ENCODE peak calls at places on chromosomes 6 and 20, in four cellular contexts. Z, J, R and U are unnamed samples.

GRCh38 chr6:137823826-137824501 is 43.1 kb upstream of the TNFAIP3 start:
- DNase-seq in Z (no peak), J (peak), R (no peak), U (no peak)

GRCh38 chr6:5135783-5136376 is 50.7 kb downstream of the PPP1R3G start:
- DNase-seq in R (no peak), Z (no peak), J (peak), U (peak)

GRCh38 chr6:29748391-29749352 is 25.4 kb downstream of the HLA-F start:
- DNase-seq in J (peak), R (no peak), Z (peak), U (peak)

GRCh38 chr6:109359248-109359647 is 23.0 kb downstream of the CD164 start:
- DNase-seq in Z (no peak), R (no peak), J (no peak), U (no peak)

GRCh38 chr6:150250826-150251225 is 108.0 kb downstream of the PPP1R14C start:
- DNase-seq in J (peak), Z (no peak), R (no peak), U (no peak)

GRCh38 chr20:3930265-3931206 is 41.3 kb downstream of the PANK2 start:
- DNase-seq in R (no peak), Z (no peak), J (peak), U (no peak)

GRCh38 chr6:169173532-169174268 is 79.9 kb downstream of the THBS2 start:
- DNase-seq in R (no peak), J (no peak), Z (no peak), U (no peak)

GRCh38 chr20:5580940-5581708 is 169.1 kb upstream of the SHLD1 start:
- DNase-seq in J (no peak), Z (no peak), R (no peak), U (no peak)

GRCh38 chr6:19410477-19410876 is 426.7 kb upstream of the ID4 start:
- DNase-seq in R (no peak), Z (no peak), J (no peak), U (no peak)

GRCh38 chr20:59808729-59809381 is 124.6 kb downstream of the SYCP2 start:
- DNase-seq in J (no peak), Z (no peak), R (no peak), U (no peak)

GRCh38 chr6:162620067-162620466 is 107.5 kb downstream of the PRKN start:
- DNase-seq in Z (no peak), R (no peak), J (no peak), U (no peak)

GRCh38 chr6:390914-391558 is 516 bp upstream of the IRF4 start:
- DNase-seq in R (no peak), J (no peak), Z (no peak), U (no peak)

GRCh38 chr6:34046617-34047016 is 99.3 kb downstream of the GRM4 start:
- DNase-seq in Z (no peak), J (no peak), R (no peak), U (no peak)

GRCh38 chr20:56689852-56690485 is 60.9 kb downstream of the TFAP2C start:
- DNase-seq in R (no peak), Z (no peak), J (no peak), U (no peak)

GRCh38 chr6:3270258-3270657 is 11.5 kb downstream of the PSMG4 start:
- DNase-seq in J (no peak), Z (no peak), R (no peak), U (no peak)

GRCh38 chr6:15504581-15505350 is 158.1 kb downstream of the DTNBP1 start:
- DNase-seq in Z (no peak), J (no peak), R (no peak), U (peak)

GRCh38 chr20:60073086-60073485 is 114.9 kb downstream of the CDH26 start:
- DNase-seq in Z (no peak), J (no peak), R (no peak), U (no peak)

GRCh38 chr6:119119989-119120388 is 41.5 kb upstream of the FAM184A start:
- DNase-seq in R (no peak), J (no peak), Z (no peak), U (no peak)

GRCh38 chr6:24779416-24779815 is 4.7 kb downstream of the GMNN start:
- DNase-seq in R (no peak), Z (no peak), J (no peak), U (peak)

GRCh38 chr6:19052219-19052618 is 665.1 kb downstream of the RNF144B start:
- DNase-seq in R (no peak), Z (no peak), J (no peak), U (no peak)

GRCh38 chr6:20790032-20790791 is 256.0 kb downstream of the CDKAL1 start:
- DNase-seq in J (no peak), Z (no peak), R (no peak), U (no peak)

GRCh38 chr6:132143258-132143657 is 192.1 kb upstream of the CCN2 start:
- DNase-seq in Z (no peak), J (no peak), R (no peak), U (no peak)

GRCh38 chr20:5677389-5677788 is 72.8 kb upstream of the SHLD1 start:
- DNase-seq in J (no peak), R (no peak), Z (no peak), U (no peak)

GRCh38 chr6:82712826-82713225 is 349.2 kb downstream of the TPBG start:
- DNase-seq in J (peak), Z (no peak), R (no peak), U (no peak)

GRCh38 chr6:82711992-82712788 is 348.6 kb downstream of the TPBG start:
- DNase-seq in Z (no peak), J (no peak), R (no peak), U (no peak)

GRCh38 chr6:82705579-82705978 is 342.0 kb downstream of the TPBG start:
- DNase-seq in Z (no peak), R (no peak), J (no peak), U (no peak)

GRCh38 chr6:82711105-82711829 is 347.6 kb downstream of the TPBG start:
- DNase-seq in Z (no peak), R (no peak), J (no peak), U (no peak)
- TF ChIP-seq RNF2 in Z (no peak), R (no peak), J (no peak), U (no peak)

GRCh38 chr20:21615617-21616080 is 89.8 kb upstream of the PAX1 start:
- DNase-seq in R (peak), Z (peak), J (peak), U (peak)

GRCh38 chr20:21609981-21610380 is 95.5 kb upstream of the PAX1 start:
- DNase-seq in J (no peak), R (no peak), Z (no peak), U (no peak)

GRCh38 chr20:21608777-21609176 is 94.9 kb upstream of the NKX2-2 start:
- DNase-seq in J (no peak), Z (no peak), R (no peak), U (no peak)

GRCh38 chr20:21609221-21609620 is 95.4 kb upstream of the NKX2-2 start:
- DNase-seq in Z (no peak), R (no peak), J (no peak), U (peak)

DNA sequence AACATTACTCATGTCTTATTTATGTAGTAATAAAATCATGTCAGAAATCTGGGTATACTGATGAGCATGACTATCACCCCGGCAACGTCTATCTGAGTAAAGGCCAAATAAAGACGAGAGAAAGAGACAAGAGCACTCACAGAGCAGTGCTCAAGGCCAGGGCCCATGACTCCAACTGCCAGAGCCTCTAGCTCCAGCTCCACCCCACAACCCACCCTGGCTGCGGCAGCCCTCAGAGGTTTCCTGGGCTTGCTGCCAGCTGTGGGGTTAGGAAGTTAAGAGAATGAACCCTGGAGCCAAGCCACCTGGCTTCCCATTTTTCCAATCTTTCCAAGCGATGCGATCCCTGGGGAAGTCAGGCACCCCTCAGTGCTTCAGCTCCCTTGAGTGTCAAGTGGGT is 92.0 kb upstream of the PAX1 start:
- DNase-seq in J (no peak), R (no peak), Z (no peak), U (peak)
- TF ChIP-seq RNF2 in J (no peak), R (no peak), Z (no peak), U (no peak)

DNA sequence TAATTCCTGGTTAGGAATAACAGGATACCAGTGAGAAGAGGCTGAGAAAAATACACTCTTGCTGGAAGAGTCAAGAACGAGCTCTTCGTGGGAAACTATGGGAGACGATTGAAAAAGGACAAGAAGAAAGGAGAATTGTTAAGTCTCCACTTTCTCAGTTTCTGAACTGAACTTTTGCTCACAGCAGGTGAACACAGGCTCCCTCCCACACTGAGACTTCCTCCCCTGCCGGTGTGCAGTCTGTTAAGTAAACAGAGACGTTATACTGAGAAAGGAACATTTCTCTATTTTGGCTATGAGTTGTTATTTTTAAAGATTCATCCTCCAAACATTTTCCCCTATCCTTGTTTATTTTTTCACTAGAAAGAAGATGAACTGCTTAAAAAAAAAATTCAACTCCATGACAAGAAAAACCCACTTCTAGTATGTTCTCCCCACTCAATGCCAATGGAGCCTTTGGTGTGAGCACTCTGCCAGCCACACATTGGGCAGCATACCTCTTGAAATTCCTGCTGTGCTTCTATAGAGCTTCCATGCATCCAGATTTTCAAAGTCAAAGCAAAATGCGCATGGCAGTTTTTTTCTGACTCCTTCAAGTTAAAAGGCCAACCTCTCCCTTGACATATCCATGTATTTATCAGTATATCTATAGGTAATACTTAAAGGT is 250.5 kb downstream of the ESR1 start:
- DNase-seq in R (no peak), Z (no peak), J (no peak), U (no peak)
- TF ChIP-seq RNF2 in R (no peak), Z (no peak), J (no peak), U (no peak)

GRCh38 chr20:41167118-41167470 is 29.8 kb downstream of the PLCG1 start:
- DNase-seq in J (no peak), Z (no peak), R (no peak), U (no peak)

GRCh38 chr20:41165001-41165882 is 27.9 kb downstream of the PLCG1 start:
- DNase-seq in R (no peak), J (no peak), Z (no peak), U (no peak)

GRCh38 chr20:41168281-41169183 is 31.2 kb downstream of the PLCG1 start:
- DNase-seq in Z (no peak), J (no peak), R (no peak), U (no peak)

GRCh38 chr20:41167481-41168253 is 30.3 kb downstream of the PLCG1 start:
- DNase-seq in R (no peak), J (no peak), Z (no peak), U (no peak)

GRCh38 chr20:41166201-41167117 is 29.1 kb downstream of the PLCG1 start:
- DNase-seq in R (no peak), Z (no peak), J (no peak), U (no peak)
- TF ChIP-seq RNF2 in R (no peak), Z (no peak), J (no peak), U (no peak)

GRCh38 chr6:54835176-54835575 is 11.4 kb upstream of the FAM83B start:
- DNase-seq in J (no peak), Z (no peak), R (no peak), U (no peak)
- TF ChIP-seq RNF2 in J (no peak), Z (no peak), R (no peak), U (no peak)

GRCh38 chr6:44631968-44632367 is 244.5 kb downstream of the CDC5L start:
- DNase-seq in J (no peak), R (no peak), Z (no peak), U (no peak)

GRCh38 chr6:44628347-44628746 is 240.8 kb downstream of the CDC5L start:
- DNase-seq in R (no peak), J (no peak), Z (no peak), U (no peak)

GRCh38 chr6:44629636-44630035 is 242.1 kb downstream of the CDC5L start:
- DNase-seq in Z (no peak), R (no peak), J (no peak), U (no peak)

GRCh38 chr6:44627879-44628271 is 240.4 kb downstream of the CDC5L start:
- DNase-seq in Z (no peak), J (no peak), R (no peak), U (no peak)

GRCh38 chr6:44630125-44631028 is 242.9 kb downstream of the CDC5L start:
- DNase-seq in Z (peak), R (no peak), J (peak), U (peak)
- TF ChIP-seq RNF2 in Z (no peak), R (no peak), J (no peak), U (no peak)